ENCODE peak calls at places on chromosomes 11 and 22, in four cellular contexts. G is IMR-90, K is uterus, U is heart left ventricle. Z is an unnamed sample.

GRCh38 chr11:120710354-120711187 is 199.0 kb downstream of the GRIK4 start:
- DNase-seq in G (peak; percentile 87), K (peak; percentile 75), U (no peak), Z (no peak)

GRCh38 chr11:400241-400729 is 6.3 kb downstream of the PKP3 start:
- DNase-seq in K (no peak), G (no peak), U (peak; percentile 18), Z (no peak)

GRCh38 chr11:119192111-119192510 is 6.8 kb downstream of the NHERF4 start:
- DNase-seq in U (no peak), G (no peak), K (no peak), Z (no peak)

GRCh38 chr11:27387362-27387761 is 24.3 kb upstream of the CCDC34 start:
- DNase-seq in U (no peak), K (no peak), G (no peak), Z (no peak)

GRCh38 chr22:27370987-27371386 is 430.6 kb downstream of the MN1 start:
- DNase-seq in U (no peak), K (no peak), G (no peak), Z (peak; percentile 55)

GRCh38 chr11:27443746-27444465 is 28.7 kb downstream of the LGR4 start:
- DNase-seq in K (no peak), U (no peak), G (no peak), Z (no peak)

GRCh38 chr22:29938285-29938693 is 55.3 kb downstream of the MTMR3 start:
- DNase-seq in G (peak; percentile 8), K (no peak), U (no peak), Z (no peak)

GRCh38 chr22:20299736-20300136 is 20.1 kb downstream of the DGCR6L start:
- DNase-seq in U (no peak), K (no peak), G (peak; percentile 28), Z (no peak)

GRCh38 chr11:75140269-75141138 is 10.4 kb upstream of the SLCO2B1 start:
- DNase-seq in U (peak; percentile 73), K (peak; percentile 51), G (peak; percentile 11), Z (no peak)

GRCh38 chr11:44112083-44112865 is 16.8 kb downstream of the EXT2 start:
- DNase-seq in K (peak; percentile 24), G (peak; percentile 76), U (peak; percentile 77), Z (no peak)

GRCh38 chr11:125276635-125277008 is 112.1 kb downstream of the PKNOX2 start:
- DNase-seq in U (no peak), G (no peak), K (no peak), Z (no peak)

GRCh38 chr11:371716-372590 is 2.7 kb downstream of the B4GALNT4 start:
- DNase-seq in U (no peak), K (no peak), G (no peak), Z (no peak)

GRCh38 chr11:133078591-133079179 is 453.6 kb downstream of the OPCML start:
- DNase-seq in K (no peak), G (peak; percentile 20), U (no peak), Z (no peak)

DNA sequence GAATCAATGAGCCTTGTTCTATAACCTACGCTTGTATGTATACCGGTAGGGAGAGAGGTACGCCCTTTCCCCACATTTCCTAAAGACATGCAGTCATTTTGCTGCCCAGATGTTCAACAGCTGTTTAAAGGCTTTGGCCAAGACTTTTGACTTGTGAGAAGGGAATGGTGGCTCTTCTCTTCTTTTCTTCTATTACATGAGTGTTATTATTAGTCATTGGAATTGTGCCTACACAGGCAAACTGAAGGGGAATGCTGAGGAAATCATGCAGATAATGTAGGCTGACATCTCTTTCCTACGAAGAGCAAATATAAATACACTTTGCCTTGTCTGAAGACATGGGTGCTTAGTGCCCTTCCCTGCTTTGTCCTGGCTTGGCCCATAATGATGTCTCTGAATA is 194.3 kb upstream of the NARS2 start:
- DNase-seq in U (no peak), K (no peak), G (peak; percentile 66), Z (no peak)
- H3K27ac ChIP-seq in U (no peak overlapping the region), K (no peak overlapping the region), G (no peak overlapping the region), Z (no peak overlapping the region)

GRCh38 chr11:69339041-69339733 is 45.2 kb downstream of the MYEOV start:
- DNase-seq in G (no peak), U (no peak), K (no peak), Z (peak; percentile 72)
- TF ChIP-seq POLR2A in G (no peak), U (no peak), K (no peak), Z (no peak)

DNA sequence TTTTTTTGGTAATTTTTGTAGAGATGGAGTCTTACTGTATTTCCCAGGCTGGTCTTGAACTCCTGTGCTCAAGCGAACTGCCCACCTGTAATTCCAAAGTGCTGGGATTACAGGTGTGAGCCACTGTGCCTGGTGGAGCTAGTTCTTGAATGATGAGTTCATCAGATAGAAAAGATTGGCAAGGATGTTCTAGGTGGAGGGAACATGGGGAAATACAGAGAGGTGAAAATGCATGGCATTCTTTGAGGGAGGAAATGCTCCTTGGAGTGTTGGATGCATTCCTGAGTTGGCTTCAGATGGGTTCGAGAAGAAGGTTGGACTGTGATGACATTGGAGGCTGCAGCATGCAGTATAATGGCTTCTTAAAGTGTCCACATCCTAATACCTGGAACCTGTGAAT is 4.4 kb downstream of the DDX10 start:
- DNase-seq in K (no peak), G (no peak), U (no peak), Z (no peak)
- H3K4me3 ChIP-seq in K (no peak overlapping the region), G (no peak overlapping the region), U (no peak overlapping the region), Z (no peak overlapping the region)

DNA sequence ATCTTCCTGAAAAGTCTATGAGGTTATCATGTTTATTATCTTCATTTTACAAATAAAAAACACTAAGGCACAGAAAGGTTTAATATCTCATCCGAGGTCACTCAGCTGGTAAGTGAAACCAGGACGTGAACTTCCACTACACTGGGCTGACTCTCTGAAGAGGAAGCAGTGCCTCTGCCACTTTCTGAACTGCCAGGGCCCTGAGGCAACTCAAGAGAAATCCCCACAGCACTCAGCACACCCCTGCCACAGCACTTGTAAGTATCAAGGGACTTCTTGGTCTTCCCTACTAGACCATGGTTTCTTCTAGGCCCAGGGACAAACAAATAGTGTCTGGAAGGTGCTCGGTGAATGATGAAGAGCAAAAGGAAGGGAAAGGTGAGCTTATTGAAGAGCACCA is 49.7 kb downstream of the RPL27A start:
- DNase-seq in K (no peak), G (no peak), U (no peak), Z (no peak)
- H3K27ac ChIP-seq in K (peak overlapping the region; percentile 99), G (peak overlapping the region; percentile 72), U (peak overlapping the region; percentile 67), Z (peak overlapping the region; percentile 90)

GRCh38 chr22:50272103-50272782 is 2.1 kb upstream of the MAPK11 start:
- DNase-seq in U (no peak), K (no peak), G (peak; percentile 13), Z (no peak)
- TF ChIP-seq POLR2A in U (no peak), K (no peak), G (no peak), Z (no peak)

DNA sequence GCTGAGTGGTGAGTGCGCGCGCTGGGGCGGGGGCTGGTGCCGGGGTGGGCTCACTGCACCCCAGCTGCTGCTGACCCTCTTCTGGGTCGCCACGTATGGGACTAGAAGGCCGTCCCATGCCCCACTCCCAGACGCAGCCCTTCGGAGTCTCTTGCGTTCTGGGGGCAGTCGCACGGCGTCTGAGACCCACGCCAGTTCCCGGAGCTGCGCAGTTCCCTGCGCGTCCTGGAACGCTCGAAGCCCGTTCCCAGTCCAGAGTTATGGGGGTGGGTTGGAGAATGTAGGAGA is 345 bp downstream of the LAYN start:
- DNase-seq in U (peak; percentile 31), K (no peak), G (no peak), Z (no peak)
- H3K4me3 ChIP-seq in U (peak overlapping the region; percentile 59), K (peak overlapping the region; percentile 64), G (peak overlapping the region; percentile 85), Z (peak overlapping the region; percentile 68)

GRCh38 chr22:35589071-35589735 is 27.9 kb downstream of the MB start:
- DNase-seq in K (peak; percentile 88), G (peak; percentile 77), U (no peak), Z (no peak)

GRCh38 chr22:35589736-35590079 is 27.4 kb downstream of the MB start:
- DNase-seq in U (no peak), G (no peak), K (no peak), Z (no peak)

GRCh38 chr22:35587896-35588295 is 29.2 kb downstream of the MB start:
- DNase-seq in K (no peak), G (no peak), U (no peak), Z (no peak)

GRCh38 chr22:35587447-35587870 is 29.7 kb downstream of the MB start:
- DNase-seq in U (peak; percentile 97), G (no peak), K (peak; percentile 48), Z (no peak)

GRCh38 chr22:35586771-35587170 is 30.4 kb downstream of the MB start:
- DNase-seq in K (no peak), G (no peak), U (no peak), Z (no peak)
- H3K27ac ChIP-seq in K (no peak overlapping the region), G (no peak overlapping the region), U (no peak overlapping the region), Z (no peak overlapping the region)

GRCh38 chr11:1460396-1460795 is 26.2 kb downstream of the MOB2 start:
- DNase-seq in K (peak; percentile 78), G (peak; percentile 45), U (peak; percentile 57), Z (no peak)
- TF ChIP-seq POLR2A in K (no peak), G (no peak), U (no peak), Z (no peak)

DNA sequence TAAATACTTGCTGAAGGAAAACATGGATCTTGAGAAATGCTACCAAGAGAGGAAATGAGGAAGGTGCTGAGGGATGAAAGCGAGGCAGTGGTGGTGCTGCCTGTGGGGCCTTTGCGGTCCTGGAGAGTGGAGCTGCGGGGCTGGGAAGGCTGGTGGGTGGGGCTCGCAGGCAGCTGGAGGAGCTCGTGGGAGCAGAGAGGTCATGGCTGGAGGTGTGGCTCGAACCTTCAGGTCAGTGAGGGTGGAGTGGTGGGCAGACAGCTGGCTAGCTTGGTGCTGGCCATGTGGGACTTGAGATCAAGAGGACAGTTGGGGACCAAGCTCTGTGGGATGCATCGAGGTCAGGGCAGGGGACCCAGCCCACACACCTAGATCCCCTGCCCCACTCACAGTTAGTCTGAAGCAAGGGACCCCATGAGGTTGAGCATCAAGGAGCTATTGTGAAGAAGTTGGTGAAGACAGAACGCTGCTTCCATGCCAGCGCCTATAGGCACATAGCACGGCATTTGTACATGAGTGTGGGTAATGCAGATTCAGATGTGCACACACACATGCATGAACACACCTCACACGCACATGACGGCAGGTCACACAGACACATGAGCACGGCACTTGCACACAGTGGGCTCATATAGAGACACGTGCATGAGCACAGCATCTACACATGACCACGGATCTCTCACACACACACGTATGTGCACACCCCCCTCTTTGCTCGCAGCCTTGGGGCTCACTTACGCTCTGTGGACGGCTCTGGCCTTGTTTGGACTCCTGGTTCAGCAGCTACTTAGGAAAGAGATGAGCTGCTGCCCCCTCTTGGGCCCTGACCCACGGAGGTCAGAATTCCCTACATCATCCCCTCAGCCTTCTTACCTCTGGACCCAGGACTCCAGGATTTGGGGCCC is 30.4 kb downstream of the SHANK3 start:
- DNase-seq in U (peak; percentile 12), K (no peak), G (no peak), Z (no peak)
- H3K4me3 ChIP-seq in U (no peak overlapping the region), K (no peak overlapping the region), G (no peak overlapping the region), Z (no peak overlapping the region)

GRCh38 chr11:12769834-12770345 is 95.7 kb downstream of the TEAD1 start:
- DNase-seq in G (peak; percentile 75), K (no peak), U (no peak), Z (no peak)
- H3K27ac ChIP-seq in G (peak overlapping the region; percentile 82), K (peak overlapping the region; percentile 8), U (no peak overlapping the region), Z (no peak overlapping the region)